ENCODE peak calls at places on chromosomes 11 and 22, in ten cellular contexts. One of them, this sample, is unnamed. For H3K27me3, the result is how much of the 10 kb centered on the place peaks cover.

GRCh38 chr22:19645391-19645790 is 68.9 kb upstream of the SEPTIN5 start:
- DNase-seq in colonic mucosa: no peak
- DNase-seq in psoas muscle: no peak
- DNase-seq in tibial artery: peak
- DNase-seq in thoracic aorta: no peak
- DNase-seq in endothelial cell of umbilical vein: no peak
- DNase-seq in cardiac muscle cell: no peak
- DNase-seq in ovary: no peak
- DNase-seq in astrocyte: no peak
- DNase-seq in dorsolateral prefrontal cortex: no peak
- DNase-seq in this sample: no peak

GRCh38 chr11:62472063-62472884 is 53.4 kb downstream of the SCGB1A1 start:
- DNase-seq in endothelial cell of umbilical vein: no peak
- DNase-seq in astrocyte: peak
- DNase-seq in dorsolateral prefrontal cortex: no peak
- DNase-seq in colonic mucosa: no peak
- DNase-seq in thoracic aorta: no peak
- DNase-seq in tibial artery: no peak
- DNase-seq in ovary: peak
- DNase-seq in cardiac muscle cell: peak
- DNase-seq in psoas muscle: no peak
- DNase-seq in this sample: peak

GRCh38 chr11:9138612-9139579 is 47.5 kb upstream of the SCUBE2 start:
- DNase-seq in thoracic aorta: peak
- DNase-seq in colonic mucosa: peak
- DNase-seq in endothelial cell of umbilical vein: peak
- DNase-seq in astrocyte: peak
- DNase-seq in cardiac muscle cell: peak
- DNase-seq in ovary: peak
- DNase-seq in tibial artery: no peak
- DNase-seq in psoas muscle: no peak
- DNase-seq in dorsolateral prefrontal cortex: no peak
- DNase-seq in this sample: peak

GRCh38 chr11:115721309-115722007 is 217.2 kb upstream of the CADM1 start:
- DNase-seq in astrocyte: no peak
- DNase-seq in ovary: no peak
- DNase-seq in thoracic aorta: no peak
- DNase-seq in psoas muscle: no peak
- DNase-seq in tibial artery: no peak
- DNase-seq in dorsolateral prefrontal cortex: no peak
- DNase-seq in cardiac muscle cell: no peak
- DNase-seq in endothelial cell of umbilical vein: no peak
- DNase-seq in colonic mucosa: no peak
- DNase-seq in this sample: no peak

GRCh38 chr11:110939471-110939870 is 227.2 kb upstream of the ARHGAP20 start:
- DNase-seq in psoas muscle: no peak
- DNase-seq in ovary: no peak
- DNase-seq in cardiac muscle cell: no peak
- DNase-seq in astrocyte: no peak
- DNase-seq in thoracic aorta: no peak
- DNase-seq in endothelial cell of umbilical vein: no peak
- DNase-seq in tibial artery: no peak
- DNase-seq in dorsolateral prefrontal cortex: no peak
- DNase-seq in colonic mucosa: no peak
- DNase-seq in this sample: no peak

GRCh38 chr11:33588056-33588455 is 112.6 kb downstream of the C11orf91 start:
- DNase-seq in dorsolateral prefrontal cortex: no peak
- DNase-seq in thoracic aorta: no peak
- DNase-seq in astrocyte: no peak
- DNase-seq in endothelial cell of umbilical vein: no peak
- DNase-seq in tibial artery: no peak
- DNase-seq in psoas muscle: no peak
- DNase-seq in cardiac muscle cell: peak
- DNase-seq in ovary: no peak
- DNase-seq in colonic mucosa: no peak
- DNase-seq in this sample: no peak

GRCh38 chr22:35380013-35380412 is 883 bp upstream of the HMOX1 start:
- DNase-seq in dorsolateral prefrontal cortex: no peak
- DNase-seq in cardiac muscle cell: no peak
- DNase-seq in astrocyte: no peak
- DNase-seq in tibial artery: no peak
- DNase-seq in colonic mucosa: peak
- DNase-seq in psoas muscle: no peak
- DNase-seq in ovary: no peak
- DNase-seq in thoracic aorta: no peak
- DNase-seq in endothelial cell of umbilical vein: peak
- DNase-seq in this sample: no peak

GRCh38 chr22:43015677-43016042 is 711 bp upstream of the PACSIN2 start:
- DNase-seq in psoas muscle: no peak
- DNase-seq in astrocyte: no peak
- DNase-seq in dorsolateral prefrontal cortex: no peak
- DNase-seq in thoracic aorta: no peak
- DNase-seq in endothelial cell of umbilical vein: no peak
- DNase-seq in colonic mucosa: no peak
- DNase-seq in cardiac muscle cell: no peak
- DNase-seq in ovary: no peak
- DNase-seq in tibial artery: no peak
- DNase-seq in this sample: no peak

GRCh38 chr22:44446483-44446882 is 51.5 kb downstream of the RTL6 start:
- DNase-seq in thoracic aorta: no peak
- DNase-seq in colonic mucosa: no peak
- DNase-seq in astrocyte: no peak
- DNase-seq in psoas muscle: no peak
- DNase-seq in dorsolateral prefrontal cortex: no peak
- DNase-seq in tibial artery: no peak
- DNase-seq in cardiac muscle cell: no peak
- DNase-seq in endothelial cell of umbilical vein: no peak
- DNase-seq in ovary: no peak
- DNase-seq in this sample: no peak

GRCh38 chr22:39117585-39118191 is 20.6 kb downstream of the APOBEC3H start:
- DNase-seq in colonic mucosa: peak
- DNase-seq in astrocyte: no peak
- DNase-seq in dorsolateral prefrontal cortex: no peak
- DNase-seq in tibial artery: no peak
- DNase-seq in thoracic aorta: no peak
- DNase-seq in cardiac muscle cell: peak
- DNase-seq in psoas muscle: no peak
- DNase-seq in ovary: no peak
- DNase-seq in endothelial cell of umbilical vein: peak
- DNase-seq in this sample: no peak

GRCh38 chr11:65590240-65590738 is 5.3 kb downstream of the KCNK7 start:
- DNase-seq in astrocyte: no peak
- DNase-seq in tibial artery: no peak
- DNase-seq in psoas muscle: no peak
- DNase-seq in ovary: peak
- DNase-seq in dorsolateral prefrontal cortex: no peak
- DNase-seq in thoracic aorta: no peak
- DNase-seq in cardiac muscle cell: peak
- DNase-seq in colonic mucosa: no peak
- DNase-seq in endothelial cell of umbilical vein: no peak
- DNase-seq in this sample: no peak
- H3K27me3 ChIP-seq in astrocyte: under half
- H3K27me3 ChIP-seq in tibial artery: under half
- H3K27me3 ChIP-seq in psoas muscle: under half
- H3K27me3 ChIP-seq in ovary: under half
- H3K27me3 ChIP-seq in dorsolateral prefrontal cortex: under half
- H3K27me3 ChIP-seq in thoracic aorta: under half
- H3K27me3 ChIP-seq in cardiac muscle cell: under half
- H3K27me3 ChIP-seq in colonic mucosa: under half
- H3K27me3 ChIP-seq in endothelial cell of umbilical vein: under half
- H3K27me3 ChIP-seq in this sample: under half

GRCh38 chr11:69644071-69644961 is 3.4 kb downstream of the CCND1 start:
- DNase-seq in psoas muscle: peak
- DNase-seq in colonic mucosa: peak
- DNase-seq in cardiac muscle cell: peak
- DNase-seq in tibial artery: peak
- DNase-seq in astrocyte: peak
- DNase-seq in endothelial cell of umbilical vein: peak
- DNase-seq in ovary: peak
- DNase-seq in dorsolateral prefrontal cortex: no peak
- DNase-seq in thoracic aorta: no peak
- DNase-seq in this sample: peak
- TF ChIP-seq CTCF in psoas muscle: no peak
- TF ChIP-seq CTCF in colonic mucosa: no peak
- TF ChIP-seq CTCF in cardiac muscle cell: peak
- TF ChIP-seq CTCF in tibial artery: peak
- TF ChIP-seq CTCF in astrocyte: no peak
- TF ChIP-seq CTCF in endothelial cell of umbilical vein: peak
- TF ChIP-seq CTCF in ovary: no peak
- TF ChIP-seq CTCF in dorsolateral prefrontal cortex: no peak
- TF ChIP-seq CTCF in thoracic aorta: peak
- TF ChIP-seq CTCF in this sample: no peak

GRCh38 chr11:77882396-77882795 is 61.5 kb downstream of the AAMDC start:
- DNase-seq in psoas muscle: no peak
- DNase-seq in cardiac muscle cell: peak
- DNase-seq in colonic mucosa: no peak
- DNase-seq in thoracic aorta: no peak
- DNase-seq in dorsolateral prefrontal cortex: no peak
- DNase-seq in tibial artery: no peak
- DNase-seq in ovary: no peak
- DNase-seq in astrocyte: peak
- DNase-seq in endothelial cell of umbilical vein: no peak
- DNase-seq in this sample: no peak

GRCh38 chr11:77884186-77884828 is 63.4 kb downstream of the AAMDC start:
- DNase-seq in thoracic aorta: no peak
- DNase-seq in ovary: no peak
- DNase-seq in astrocyte: peak
- DNase-seq in psoas muscle: no peak
- DNase-seq in colonic mucosa: no peak
- DNase-seq in dorsolateral prefrontal cortex: no peak
- DNase-seq in cardiac muscle cell: peak
- DNase-seq in tibial artery: no peak
- DNase-seq in endothelial cell of umbilical vein: no peak
- DNase-seq in this sample: no peak

GRCh38 chr11:77886401-77886800 is 65.5 kb downstream of the AAMDC start:
- DNase-seq in endothelial cell of umbilical vein: peak
- DNase-seq in colonic mucosa: no peak
- DNase-seq in astrocyte: peak
- DNase-seq in dorsolateral prefrontal cortex: no peak
- DNase-seq in cardiac muscle cell: peak
- DNase-seq in psoas muscle: no peak
- DNase-seq in thoracic aorta: no peak
- DNase-seq in tibial artery: no peak
- DNase-seq in ovary: no peak
- DNase-seq in this sample: no peak

GRCh38 chr11:77884829-77885190 is 63.9 kb downstream of the AAMDC start:
- DNase-seq in endothelial cell of umbilical vein: no peak
- DNase-seq in dorsolateral prefrontal cortex: no peak
- DNase-seq in psoas muscle: no peak
- DNase-seq in tibial artery: no peak
- DNase-seq in ovary: no peak
- DNase-seq in thoracic aorta: no peak
- DNase-seq in astrocyte: no peak
- DNase-seq in colonic mucosa: no peak
- DNase-seq in cardiac muscle cell: no peak
- DNase-seq in this sample: no peak

GRCh38 chr11:77883775-77884174 is 62.8 kb downstream of the AAMDC start:
- DNase-seq in tibial artery: no peak
- DNase-seq in cardiac muscle cell: no peak
- DNase-seq in colonic mucosa: no peak
- DNase-seq in psoas muscle: no peak
- DNase-seq in ovary: no peak
- DNase-seq in thoracic aorta: no peak
- DNase-seq in astrocyte: peak
- DNase-seq in endothelial cell of umbilical vein: no peak
- DNase-seq in dorsolateral prefrontal cortex: no peak
- DNase-seq in this sample: no peak
- H3K27ac ChIP-seq in tibial artery: no peak
- H3K27ac ChIP-seq in cardiac muscle cell: no peak
- H3K27ac ChIP-seq in colonic mucosa: no peak
- H3K27ac ChIP-seq in psoas muscle: no peak
- H3K27ac ChIP-seq in ovary: no peak
- H3K27ac ChIP-seq in thoracic aorta: no peak
- H3K27ac ChIP-seq in astrocyte: peak
- H3K27ac ChIP-seq in endothelial cell of umbilical vein: no peak
- H3K27ac ChIP-seq in dorsolateral prefrontal cortex: no peak
- H3K27ac ChIP-seq in this sample: no peak

DNA sequence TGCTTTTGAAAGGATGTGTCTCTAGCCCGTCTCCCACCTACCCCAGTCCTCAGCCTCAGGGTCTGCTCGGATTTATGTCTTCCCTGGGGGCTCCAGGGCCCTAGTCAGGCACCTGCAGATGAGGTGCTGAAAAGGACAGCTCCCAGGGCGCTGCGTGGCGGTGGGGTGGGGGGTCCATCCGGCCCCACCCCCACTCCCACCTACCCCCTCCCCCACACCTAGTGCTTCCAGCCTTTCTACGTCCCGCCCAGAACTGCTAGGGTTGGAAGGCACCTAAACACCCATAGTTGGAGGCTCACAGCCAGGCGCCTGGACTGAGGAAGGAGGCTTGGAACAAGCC is 1.4 kb upstream of the ROBO3 start:
- DNase-seq in colonic mucosa: no peak
- DNase-seq in tibial artery: no peak
- DNase-seq in thoracic aorta: no peak
- DNase-seq in endothelial cell of umbilical vein: no peak
- DNase-seq in astrocyte: no peak
- DNase-seq in psoas muscle: no peak
- DNase-seq in dorsolateral prefrontal cortex: no peak
- DNase-seq in cardiac muscle cell: no peak
- DNase-seq in ovary: no peak
- DNase-seq in this sample: no peak
- H3K27me3 ChIP-seq in colonic mucosa: half or more
- H3K27me3 ChIP-seq in tibial artery: half or more
- H3K27me3 ChIP-seq in thoracic aorta: under half
- H3K27me3 ChIP-seq in endothelial cell of umbilical vein: half or more
- H3K27me3 ChIP-seq in astrocyte: half or more
- H3K27me3 ChIP-seq in psoas muscle: under half
- H3K27me3 ChIP-seq in dorsolateral prefrontal cortex: half or more
- H3K27me3 ChIP-seq in cardiac muscle cell: half or more
- H3K27me3 ChIP-seq in ovary: under half
- H3K27me3 ChIP-seq in this sample: half or more

DNA sequence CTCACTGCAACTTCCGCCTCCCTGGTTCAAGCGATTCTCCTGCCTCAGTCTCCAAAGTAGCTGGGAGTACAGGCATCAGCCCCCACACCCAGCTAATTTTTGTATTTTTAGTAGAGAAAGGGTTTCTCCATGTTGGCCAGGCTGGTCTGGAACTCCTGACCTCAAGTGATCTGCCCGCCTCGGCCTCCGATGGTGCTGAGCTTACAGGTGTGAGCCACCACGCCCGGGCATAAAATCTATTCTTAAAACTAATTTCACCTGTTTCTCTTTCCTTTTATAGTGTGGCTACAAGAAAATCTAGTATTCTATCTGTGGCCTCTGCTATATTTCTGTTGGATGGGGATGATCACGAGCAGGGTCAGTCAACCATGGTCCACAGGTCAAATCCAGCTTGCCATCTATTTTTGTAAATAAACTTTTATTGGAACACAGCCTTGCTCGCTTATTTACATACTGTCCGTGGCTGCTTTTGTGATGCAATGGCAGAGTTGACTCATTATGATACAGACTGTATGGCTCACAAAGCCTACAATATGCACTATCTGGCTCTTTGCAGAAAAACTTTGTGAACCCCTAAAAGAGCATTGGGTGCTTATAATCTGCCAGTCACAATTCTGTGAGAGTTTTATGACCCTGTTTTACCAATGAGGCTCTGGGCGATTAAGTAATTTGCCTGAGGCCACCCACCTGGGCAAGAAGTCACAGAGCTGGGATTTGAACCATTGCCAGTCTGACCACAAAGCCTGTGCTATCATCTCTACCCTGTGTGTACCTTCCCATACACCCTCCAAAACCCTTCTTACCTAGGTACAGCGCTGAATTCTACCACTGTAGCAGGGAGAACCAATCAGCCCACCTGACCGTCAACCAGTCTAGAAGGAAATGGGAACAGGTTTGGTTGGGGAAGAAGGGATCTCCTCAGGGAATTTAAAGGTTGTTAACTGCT is 28.3 kb downstream of the SLC1A2 start:
- DNase-seq in ovary: no peak
- DNase-seq in astrocyte: peak
- DNase-seq in tibial artery: no peak
- DNase-seq in dorsolateral prefrontal cortex: no peak
- DNase-seq in colonic mucosa: peak
- DNase-seq in thoracic aorta: no peak
- DNase-seq in endothelial cell of umbilical vein: no peak
- DNase-seq in psoas muscle: no peak
- DNase-seq in cardiac muscle cell: peak
- DNase-seq in this sample: peak
- TF ChIP-seq CTCF in ovary: no peak
- TF ChIP-seq CTCF in astrocyte: no peak
- TF ChIP-seq CTCF in tibial artery: no peak
- TF ChIP-seq CTCF in dorsolateral prefrontal cortex: no peak
- TF ChIP-seq CTCF in colonic mucosa: no peak
- TF ChIP-seq CTCF in thoracic aorta: no peak
- TF ChIP-seq CTCF in endothelial cell of umbilical vein: no peak
- TF ChIP-seq CTCF in psoas muscle: no peak
- TF ChIP-seq CTCF in cardiac muscle cell: no peak
- TF ChIP-seq CTCF in this sample: no peak